ENCODE peak calls at places on chromosome 13, in seven cellular contexts. E, J, M, V, D, C and O are unnamed samples.

GRCh38 chr13:36709136-36709895 is 35.5 kb downstream of the SERTM1 start:
- DNase-seq in M (no peak), C (no peak), E (no peak), D (no peak), J (no peak), V (no peak), O (no peak)

GRCh38 chr13:47080616-47081015 is 183.8 kb upstream of the HTR2A start:
- DNase-seq in D (no peak), J (no peak), E (no peak), V (no peak), M (no peak), C (no peak), O (no peak)

GRCh38 chr13:60139272-60139671 is 24.5 kb downstream of the DIAPH3 start:
- DNase-seq in M (no peak), J (no peak), E (no peak), C (no peak), D (no peak), V (no peak), O (no peak)

GRCh38 chr13:20125783-20126165 is 35.1 kb downstream of the GJA3 start:
- DNase-seq in V (peak), J (no peak), C (no peak), M (no peak), D (no peak), E (no peak), O (no peak)

GRCh38 chr13:75513271-75513670 is 24.4 kb downstream of the COMMD6 start:
- DNase-seq in M (no peak), E (no peak), C (no peak), V (no peak), D (no peak), J (no peak), O (no peak)

GRCh38 chr13:97648171-97648880 is 214.4 kb downstream of the RAP2A start:
- DNase-seq in V (no peak), C (no peak), E (no peak), D (no peak), M (no peak), J (no peak), O (no peak)

GRCh38 chr13:38563739-38564138 is 123.1 kb upstream of the FREM2 start:
- DNase-seq in E (no peak), D (no peak), C (no peak), J (no peak), V (no peak), M (no peak), O (no peak)

GRCh38 chr13:111505175-111505777 is 184.8 kb downstream of the TEX29 start:
- DNase-seq in V (no peak), C (peak), M (peak), E (no peak), J (no peak), D (no peak), O (no peak)

GRCh38 chr13:49098771-49099512 is 121.2 kb upstream of the MLNR start:
- DNase-seq in E (no peak), D (no peak), V (peak), C (no peak), M (no peak), J (no peak), O (no peak)